ENCODE peak calls at places on chromosome 9, in seven cellular contexts. I is IMR-90, J is mesenchymal stem cell, E is H9, G is H1, Y is neuronal stem cell, F is trophoblast cell. W is an unnamed sample.

GRCh38 chr9:89420397-89420796 is 77.5 kb downstream of the SEMA4D start:
- DNase-seq in I (no peak), J (no peak), E (no peak), G (no peak), Y (no peak), F (no peak), W (no peak)

GRCh38 chr9:4550777-4551476 is 60.7 kb downstream of the SLC1A1 start:
- DNase-seq in I (peak; percentile 36), J (peak; percentile 43), E (no peak), G (no peak), Y (no peak), F (no peak), W (no peak)

GRCh38 chr9:132858756-132859155 is 19.3 kb downstream of the AK8 start:
- DNase-seq in I (no peak), J (no peak), E (no peak), G (no peak), Y (no peak), F (no peak), W (no peak)

GRCh38 chr9:13141629-13142028 is 137.9 kb downstream of the MPDZ start:
- DNase-seq in I (peak; percentile 27), J (no peak), E (no peak), G (no peak), Y (no peak), F (no peak), W (no peak)

GRCh38 chr9:132079391-132080071 is at the start of gene MED27:
- DNase-seq in I (peak; percentile 91), J (peak; percentile 92), E (peak; percentile 92), G (peak; percentile 63), Y (peak; percentile 82), F (peak; percentile 92), W (peak; percentile 96)

GRCh38 chr9:36922548-36922947 is 111.5 kb downstream of the PAX5 start:
- DNase-seq in I (no peak), J (no peak), E (no peak), G (no peak), Y (no peak), F (no peak), W (no peak)

GRCh38 chr9:106035810-106036209 is 341.5 kb downstream of the TMEM38B start:
- DNase-seq in I (no peak), J (no peak), E (no peak), G (no peak), Y (no peak), F (no peak), W (no peak)

GRCh38 chr9:72390896-72391295 is 25.9 kb upstream of the ZFAND5 start:
- DNase-seq in I (no peak), J (no peak), E (no peak), G (no peak), Y (no peak), F (no peak), W (no peak)

DNA sequence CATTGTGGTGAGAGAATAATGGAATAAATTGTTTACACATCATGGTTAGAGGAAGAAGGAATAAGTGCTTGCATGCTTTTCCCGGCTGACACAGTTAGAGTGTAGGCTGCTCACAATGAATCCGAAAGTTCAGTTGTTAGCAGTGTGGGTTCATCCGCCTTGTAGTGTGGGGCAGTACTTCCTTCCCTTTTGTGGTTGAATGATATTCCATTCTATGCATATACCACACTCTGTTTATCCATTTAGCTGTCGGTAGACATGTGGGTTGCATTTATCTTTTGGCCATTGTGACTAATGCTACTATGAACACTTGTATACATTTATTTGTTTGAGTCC is 84.0 kb downstream of the COL5A1 start:
- DNase-seq in I (peak; percentile 74), J (peak; percentile 95), E (no peak), G (no peak), Y (no peak), F (no peak), W (no peak)
- H3K4me1 ChIP-seq in I (peaks cover 20% of the 10 kb centered on the region), J (peaks cover 8% of the 10 kb centered on the region), E (no peaks in the 10 kb centered on the region), G (no peaks in the 10 kb centered on the region), Y (no peaks in the 10 kb centered on the region), F (no peaks in the 10 kb centered on the region), W (no peaks in the 10 kb centered on the region)

DNA sequence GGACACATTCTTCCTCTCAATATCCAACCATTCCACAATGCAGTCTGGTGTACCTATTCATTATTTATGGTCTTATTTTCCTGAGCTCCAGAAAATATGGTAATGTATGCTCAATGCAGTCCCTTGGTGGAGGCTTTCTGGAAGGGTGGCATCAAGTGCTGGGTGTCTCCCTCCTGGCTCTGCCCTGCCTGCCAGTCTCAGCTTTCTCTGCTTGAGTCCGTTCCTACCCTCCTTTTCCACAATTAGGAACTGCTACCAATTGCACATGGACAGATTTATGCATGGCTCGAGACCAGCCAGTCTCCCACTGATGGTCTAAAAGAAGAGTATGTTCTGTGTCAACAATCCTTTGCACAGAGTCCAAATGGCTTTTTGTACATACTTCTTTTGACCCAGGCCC is 189.8 kb downstream of the TLE1 start:
- DNase-seq in I (no peak), J (no peak), E (no peak), G (no peak), Y (no peak), F (no peak), W (no peak)
- H3K4ac ChIP-seq in I (peak overlapping the region; percentile 85), J (no peak overlapping the region), E (no peak overlapping the region), G (no peak overlapping the region), Y (no peak overlapping the region), F (no peak overlapping the region), W (no peak overlapping the region)

GRCh38 chr9:86941196-86941595 is 6.1 kb downstream of the GAS1 start:
- DNase-seq in I (no peak), J (no peak), E (no peak), G (no peak), Y (no peak), F (no peak), W (no peak)
- H3K4me1 ChIP-seq in I (no peaks in the 10 kb centered on the region), J (peaks cover 7% of the 10 kb centered on the region), E (peaks cover 9% of the 10 kb centered on the region), G (peaks cover 18% of the 10 kb centered on the region), Y (peaks cover 23% of the 10 kb centered on the region), F (no peaks in the 10 kb centered on the region), W (peaks cover 8% of the 10 kb centered on the region)

GRCh38 chr9:123138156-123138555 is 104.7 kb downstream of the GPR21 start:
- DNase-seq in I (no peak), J (no peak), E (no peak), G (no peak), Y (no peak), F (no peak), W (no peak)
- H3K4ac ChIP-seq in I (no peak overlapping the region), J (no peak overlapping the region), E (no peak overlapping the region), G (no peak overlapping the region), Y (no peak overlapping the region), F (no peak overlapping the region), W (no peak overlapping the region)

W was measured in mesendoderm.